ENCODE peak calls at places on chromosomes 13 and 19, in seven cellular contexts. S is naive thymus-derived CD4-positive, alpha-beta T cell; I is AG04449; Z is ovary; V is colonic mucosa; G is GM12865; H is iPS DF 6.9. O is an unnamed sample.

GRCh38 chr19:15776991-15777787 is 10.3 kb upstream of the OR10H5 start:
- DNase-seq in I (no peak), V (no peak), H (no peak), S (no peak), G (no peak), Z (no peak), O (peak)

GRCh38 chr19:10412257-10412977 is 7.9 kb upstream of the PDE4A start:
- DNase-seq in I (no peak), S (no peak), V (no peak), G (peak), Z (no peak), H (no peak), O (peak)

GRCh38 chr13:48949566-48950506 is 25.9 kb upstream of the FNDC3A start:
- DNase-seq in S (no peak), Z (no peak), V (no peak), I (no peak), G (no peak), H (no peak), O (no peak)

GRCh38 chr19:41431426-41432386 is 4.5 kb upstream of the B3GNT8 start:
- DNase-seq in S (no peak), Z (no peak), G (peak), H (no peak), V (no peak), I (no peak), O (no peak)

GRCh38 chr19:5631511-5632240 is 8.8 kb downstream of the SAFB start:
- DNase-seq in V (no peak), G (no peak), I (no peak), Z (no peak), H (no peak), S (no peak), O (no peak)

GRCh38 chr19:609001-609340 is 19.3 kb downstream of the HCN2 start:
- DNase-seq in H (no peak), G (no peak), V (no peak), Z (no peak), S (no peak), I (no peak), O (no peak)

GRCh38 chr19:19062454-19063182 is 1.2 kb upstream of the SLC25A42 start:
- DNase-seq in Z (no peak), I (no peak), G (no peak), H (no peak), S (no peak), V (no peak), O (no peak)

GRCh38 chr13:94829801-94830200 is 117.5 kb upstream of the SOX21 start:
- DNase-seq in I (no peak), H (no peak), S (no peak), G (no peak), Z (no peak), V (no peak), O (no peak)

GRCh38 chr13:66492479-66492878 is 737.7 kb downstream of the PCDH9 start:
- DNase-seq in H (peak), S (no peak), V (no peak), I (no peak), G (peak), Z (no peak), O (no peak)

GRCh38 chr13:113032291-113032690 is 63.3 kb downstream of the MCF2L start:
- DNase-seq in G (no peak), H (no peak), Z (no peak), S (no peak), I (no peak), V (no peak), O (no peak)

GRCh38 chr19:3443840-3444694 is 36.3 kb downstream of the SMIM24 start:
- DNase-seq in G (no peak), H (no peak), I (no peak), V (no peak), S (no peak), Z (no peak), O (no peak)

GRCh38 chr19:15584095-15584494 is 30.9 kb upstream of the CYP4F8 start:
- DNase-seq in Z (no peak), G (no peak), S (no peak), V (no peak), H (no peak), I (no peak), O (no peak)

GRCh38 chr13:98816406-98816805 is 63.9 kb upstream of the SLC15A1 start:
- DNase-seq in H (no peak), G (no peak), Z (no peak), S (no peak), V (no peak), I (no peak), O (no peak)

GRCh38 chr19:18745012-18745735 is 45.9 kb downstream of the COMP start:
- DNase-seq in Z (peak), G (no peak), I (no peak), H (no peak), V (no peak), S (no peak), O (no peak)

GRCh38 chr19:739998-740715 is 10.8 kb upstream of the MISP start:
- DNase-seq in H (no peak), G (no peak), Z (no peak), S (no peak), V (no peak), I (no peak), O (no peak)

GRCh38 chr13:94305934-94306333 is 173.5 kb downstream of the DCT start:
- DNase-seq in Z (no peak), V (no peak), I (no peak), G (no peak), H (no peak), S (no peak), O (no peak)

GRCh38 chr13:43326100-43326499 is 302.7 kb downstream of the DNAJC15 start:
- DNase-seq in H (no peak), S (no peak), G (no peak), Z (no peak), V (no peak), I (no peak), O (no peak)

GRCh38 chr19:42657551-42657950 is 62.8 kb upstream of the CEACAM8 start:
- DNase-seq in S (no peak), I (no peak), V (no peak), G (no peak), Z (no peak), H (no peak), O (no peak)

GRCh38 chr13:108070491-108070890 is 144.8 kb downstream of the LIG4 start:
- DNase-seq in G (no peak), H (no peak), I (no peak), V (no peak), S (no peak), Z (no peak), O (no peak)

GRCh38 chr19:45584332-45585157 is at the start of gene OPA3:
- DNase-seq in I (peak), Z (peak), G (peak), H (peak), S (peak), V (peak), O (peak)

GRCh38 chr19:13033244-13033643 is 38.0 kb downstream of the NFIX start:
- DNase-seq in H (no peak), I (no peak), V (no peak), Z (no peak), G (no peak), S (no peak), O (no peak)

GRCh38 chr19:13033819-13034611 is 38.7 kb downstream of the NFIX start:
- DNase-seq in H (no peak), G (peak), S (peak), I (no peak), Z (peak), V (peak), O (no peak)

GRCh38 chr19:13029893-13030292 is 34.6 kb downstream of the NFIX start:
- DNase-seq in V (no peak), I (no peak), S (no peak), G (peak), H (no peak), Z (no peak), O (no peak)

GRCh38 chr19:13032837-13033236 is 37.6 kb downstream of the NFIX start:
- DNase-seq in H (no peak), I (no peak), G (no peak), S (no peak), Z (no peak), V (no peak), O (no peak)

DNA sequence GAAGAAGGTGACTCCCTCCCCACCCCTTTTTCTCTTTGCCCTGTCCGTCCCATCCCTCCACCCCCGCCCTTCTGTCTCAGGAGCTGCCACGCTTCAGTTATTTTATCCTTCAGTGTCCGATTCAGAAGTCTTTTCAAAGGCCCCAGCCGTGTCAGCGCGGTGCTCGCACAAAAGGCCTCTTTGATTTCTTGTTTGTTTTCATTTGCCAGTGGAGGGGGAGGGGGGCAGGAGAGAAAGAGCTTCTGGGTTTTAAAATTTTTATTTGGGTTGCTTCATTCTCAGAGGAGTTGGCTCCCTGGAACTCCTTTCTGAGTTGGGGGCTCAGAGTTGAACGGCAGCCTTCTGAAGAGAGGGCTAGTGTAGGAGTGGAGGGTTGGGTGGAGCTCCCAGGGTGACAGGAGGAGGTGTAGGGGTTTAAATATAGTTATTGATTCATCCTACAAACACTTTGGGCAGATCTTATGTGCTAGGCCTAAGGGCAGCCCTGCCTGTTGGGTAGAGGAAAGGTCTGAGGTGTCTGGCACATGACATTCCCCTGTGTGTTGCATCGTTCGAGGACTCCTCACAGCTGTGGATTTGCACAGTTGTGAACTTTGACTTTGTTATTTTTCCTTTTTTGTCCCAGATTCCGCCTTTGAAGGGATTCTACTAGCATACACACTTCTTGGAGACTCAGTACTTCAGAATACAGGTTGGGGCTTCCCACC is 36.8 kb downstream of the NFIX start:
- DNase-seq in H (no peak), I (no peak), Z (no peak), S (no peak), G (no peak), V (no peak), O (no peak)
- H3K4me3 ChIP-seq in H (no peak), I (no peak), Z (no peak), S (no peak), G (no peak), V (no peak), O (no peak)

DNA sequence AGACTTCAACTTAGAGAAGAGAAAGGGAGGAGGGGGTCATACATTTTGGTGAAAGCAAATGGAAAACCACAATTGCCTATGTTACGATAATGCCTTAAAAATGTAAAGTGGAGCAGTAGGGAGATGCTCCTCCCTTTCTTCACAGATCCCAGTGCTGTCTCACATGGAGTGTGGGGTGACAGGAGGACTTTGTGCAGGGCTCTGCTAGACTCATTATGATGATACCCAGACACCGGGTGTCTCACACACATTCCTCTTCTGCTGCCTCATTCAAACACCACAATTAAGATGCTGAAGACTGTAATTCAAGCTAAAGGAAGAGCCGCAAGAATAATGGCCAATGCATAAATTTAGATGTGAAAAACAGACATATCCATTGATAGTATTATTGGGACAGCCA is 150.6 kb downstream of the LHFPL6 start:
- DNase-seq in H (no peak), S (no peak), V (no peak), Z (no peak), G (no peak), I (peak), O (no peak)
- H3K4me3 ChIP-seq in H (no peak), S (no peak), V (no peak), Z (no peak), G (no peak), I (no peak), O (no peak)

DNA sequence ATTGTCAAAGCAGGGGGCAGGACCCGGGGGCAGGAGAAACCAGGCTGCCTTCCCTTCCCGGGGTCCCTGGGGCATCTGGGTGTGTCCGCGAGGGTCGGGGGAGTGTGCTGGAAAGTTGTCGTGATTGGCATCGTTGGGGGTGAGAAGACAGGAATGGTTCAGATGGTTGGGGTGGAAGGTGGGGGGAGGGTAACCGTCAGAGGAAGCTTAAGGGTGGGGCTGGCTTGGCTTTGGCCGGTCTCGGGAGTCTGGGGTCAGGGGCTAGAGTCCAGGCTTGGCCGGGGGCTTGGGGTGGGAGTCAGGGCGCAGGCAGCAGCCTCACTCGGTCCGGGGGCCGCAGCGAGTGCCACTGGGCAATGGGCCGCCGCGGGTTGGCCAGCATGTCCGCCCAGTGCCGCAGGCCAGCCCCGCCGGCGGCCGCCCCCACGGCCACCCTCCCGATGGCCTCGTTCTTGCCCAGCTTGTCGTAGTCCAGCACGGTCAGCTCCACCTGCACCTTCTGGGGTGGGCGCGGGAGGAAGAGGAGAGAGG is 6.8 kb upstream of the DNAAF3 start:
- DNase-seq in H (no peak), Z (no peak), I (no peak), S (no peak), G (no peak), V (no peak), O (no peak)
- H3K4me3 ChIP-seq in H (peak), Z (peak), I (peak), S (peak), G (no peak), V (peak), O (peak)

DNA sequence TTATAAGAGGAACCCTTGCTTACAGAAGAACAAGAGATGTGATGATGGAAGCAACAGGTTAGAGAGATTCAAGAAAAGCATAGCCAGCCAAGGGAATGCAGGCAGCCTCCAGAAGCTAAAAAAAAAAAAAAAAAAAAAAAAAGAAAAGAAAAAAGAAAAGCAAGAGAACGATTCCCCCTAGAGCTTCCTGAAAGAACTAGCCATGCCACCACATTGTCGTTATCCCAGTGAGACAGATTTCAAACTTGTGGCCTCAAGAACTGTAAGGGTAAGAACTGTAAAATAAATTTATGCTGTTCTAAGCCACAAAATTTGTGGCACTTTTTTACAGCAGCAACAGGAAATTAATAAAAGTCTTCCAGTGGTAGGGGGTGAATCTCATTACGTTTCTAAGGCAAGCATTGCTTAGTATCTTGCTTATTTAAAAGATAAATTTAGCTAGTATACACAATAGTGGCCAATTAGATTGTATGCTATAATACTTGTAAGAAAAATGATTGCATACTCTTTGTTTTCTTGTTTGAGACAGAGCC is 21.8 kb downstream of the RFXAP start:
- DNase-seq in G (no peak), I (no peak), H (no peak), Z (no peak), V (no peak), S (no peak), O (no peak)
- H3K4me3 ChIP-seq in G (no peak), I (no peak), H (no peak), Z (no peak), V (no peak), S (no peak), O (no peak)

GRCh38 chr19:48436586-48436985 is 9.2 kb upstream of the GRWD1 start:
- DNase-seq in Z (no peak), I (no peak), H (no peak), V (no peak), S (no peak), G (no peak), O (no peak)
- H3K4me3 ChIP-seq in Z (no peak), I (no peak), H (no peak), V (no peak), S (no peak), G (no peak), O (no peak)

GRCh38 chr19:14530005-14530348 is 583 bp downstream of the TECR start:
- DNase-seq in G (peak), S (no peak), I (no peak), V (peak), H (no peak), Z (no peak), O (no peak)

GRCh38 chr19:14533450-14533849 is 4.1 kb downstream of the TECR start:
- DNase-seq in G (no peak), V (no peak), I (no peak), Z (no peak), S (no peak), H (no peak), O (no peak)

GRCh38 chr19:14529254-14530004 is at the start of gene TECR:
- DNase-seq in S (peak), H (peak), Z (peak), I (peak), G (peak), V (peak), O (peak)

GRCh38 chr19:14528419-14529253 is 758 bp upstream of the TECR start:
- DNase-seq in Z (no peak), V (no peak), G (no peak), H (no peak), S (no peak), I (no peak), O (no peak)

GRCh38 chr19:14530505-14530904 is 1.1 kb downstream of the TECR start:
- DNase-seq in Z (no peak), H (no peak), S (no peak), G (no peak), I (no peak), V (no peak), O (no peak)
- H3K4me3 ChIP-seq in Z (peak), H (no peak), S (peak), G (peak), I (peak), V (peak), O (peak)

GRCh38 chr13:30371649-30372265 is 50.5 kb upstream of the UBE2L5 start:
- DNase-seq in S (peak), Z (no peak), G (peak), V (peak), H (no peak), I (peak), O (peak)
- H3K4me3 ChIP-seq in S (peak), Z (no peak), G (peak), V (peak), H (no peak), I (no peak), O (peak)

GRCh38 chr19:17616961-17617806 is 61.7 kb downstream of the COLGALT1 start:
- DNase-seq in H (no peak), G (peak), V (no peak), I (no peak), S (no peak), Z (no peak), O (no peak)

GRCh38 chr19:17616686-17616960 is 61.2 kb downstream of the COLGALT1 start:
- DNase-seq in H (no peak), Z (no peak), V (no peak), S (no peak), G (no peak), I (no peak), O (no peak)

GRCh38 chr19:17617807-17618192 is 62.4 kb downstream of the COLGALT1 start:
- DNase-seq in Z (no peak), V (no peak), G (no peak), H (no peak), S (no peak), I (no peak), O (no peak)

GRCh38 chr19:17614476-17614875 is 59.0 kb downstream of the COLGALT1 start:
- DNase-seq in G (no peak), S (no peak), H (no peak), V (no peak), Z (no peak), I (no peak), O (no peak)

DNA sequence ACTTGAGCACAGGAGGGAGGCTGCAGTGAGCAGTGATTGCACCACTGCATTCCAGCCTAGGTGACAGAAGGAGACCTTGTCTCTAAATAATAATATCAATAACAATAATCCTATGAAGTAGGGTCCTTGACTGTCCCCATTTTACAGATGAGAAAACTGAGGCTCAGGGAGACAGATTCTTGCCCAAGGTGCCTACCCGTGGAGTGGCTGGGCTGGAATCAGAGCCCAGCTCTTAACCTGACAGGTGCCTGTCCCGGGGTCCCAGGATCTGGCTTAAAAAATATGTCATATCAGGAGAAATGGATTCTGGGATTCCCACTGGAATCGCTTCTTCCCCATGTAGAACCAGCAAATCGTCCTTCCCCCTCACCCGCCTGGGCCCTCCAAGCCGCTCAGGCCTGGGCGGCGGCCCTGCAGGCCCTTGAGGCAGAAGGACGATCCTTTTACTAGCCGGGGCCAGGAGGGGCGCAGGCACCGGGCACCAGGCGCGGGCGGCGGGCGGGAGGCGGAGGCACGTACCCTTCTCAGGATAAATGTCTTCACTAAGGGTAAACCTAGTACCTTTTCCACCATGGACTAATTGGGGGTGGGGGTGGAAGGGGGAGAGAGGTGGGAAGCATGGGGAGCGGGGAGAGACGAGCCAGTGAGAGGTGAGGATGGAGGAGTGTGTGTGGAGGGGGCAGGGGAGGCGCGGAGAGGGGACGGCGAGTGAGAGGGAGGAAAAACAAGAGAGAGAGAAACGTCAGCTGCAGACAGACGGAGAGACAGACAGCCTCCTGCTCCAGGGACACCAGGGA is 60.6 kb downstream of the COLGALT1 start:
- DNase-seq in S (no peak), V (no peak), G (no peak), I (no peak), H (no peak), Z (no peak), O (no peak)
- H3K4me3 ChIP-seq in S (no peak), V (no peak), G (no peak), I (no peak), H (no peak), Z (no peak), O (no peak)